ENCODE peak calls at places on chromosome 15, in five cellular contexts. E is fibroblast of pulmonary artery, G is esophagus muscularis mucosa, X is A549, L is cardiac muscle cell. F is an unnamed sample.

GRCh38 chr15:69305204-69305931 is 6.7 kb downstream of the PAQR5 start:
- DNase-seq in X (peak; percentile 98), L (no peak), E (peak; percentile 90), G (no peak), F (no peak)

GRCh38 chr15:67720556-67721175 is 104.6 kb upstream of the SKOR1 start:
- DNase-seq in E (no peak), G (no peak), L (no peak), X (no peak), F (no peak)

GRCh38 chr15:34699968-34700640 is 54.7 kb downstream of the GJD2 start:
- DNase-seq in X (no peak), E (peak; percentile 64), L (no peak), G (no peak), F (no peak)

GRCh38 chr15:95988574-95988887 is 342.0 kb upstream of the NR2F2 start:
- DNase-seq in E (peak; percentile 66), L (no peak), G (no peak), X (no peak), F (no peak)

GRCh38 chr15:66766282-66767228 is 64.5 kb downstream of the SMAD6 start:
- DNase-seq in L (no peak), E (peak; percentile 31), G (no peak), X (peak; percentile 67), F (no peak)

GRCh38 chr15:61687124-61687523 is 373.1 kb downstream of the VPS13C start:
- DNase-seq in X (no peak), G (peak; percentile 26), L (no peak), E (no peak), F (no peak)

GRCh38 chr15:53462631-53463030 is 296.8 kb downstream of the WDR72 start:
- DNase-seq in L (no peak), E (no peak), X (no peak), G (no peak), F (no peak)

GRCh38 chr15:85616549-85616948 is 178.2 kb downstream of the KLHL25 start:
- DNase-seq in L (no peak), G (no peak), E (peak; percentile 40), X (no peak), F (no peak)

GRCh38 chr15:63899193-63899592 is 65.4 kb upstream of the HERC1 start:
- DNase-seq in X (no peak), E (no peak), G (no peak), L (no peak), F (no peak)

GRCh38 chr15:94370197-94370987 is 139.0 kb downstream of the MCTP2 start:
- DNase-seq in L (no peak), E (no peak), G (peak; percentile 75), X (no peak), F (no peak)

GRCh38 chr15:78035861-78036476 is 41.5 kb downstream of the TBC1D2B start:
- DNase-seq in L (peak; percentile 72), G (no peak), X (no peak), E (no peak), F (no peak)

GRCh38 chr15:29266052-29266572 is 3.5 kb downstream of the NSMCE3 start:
- DNase-seq in G (no peak), X (no peak), E (peak; percentile 15), L (no peak), F (no peak)

GRCh38 chr15:90231028-90232017 is 2.4 kb downstream of the CIB1 start:
- DNase-seq in X (no peak), L (no peak), G (no peak), E (no peak), F (no peak)

GRCh38 chr15:96408591-96409183 is 78.2 kb downstream of the NR2F2 start:
- DNase-seq in E (no peak), G (peak; percentile 85), L (no peak), X (no peak), F (no peak)

GRCh38 chr15:48352474-48353072 is 21.3 kb downstream of the DUT start:
- DNase-seq in L (peak; percentile 79), E (peak; percentile 78), X (peak; percentile 35), G (no peak), F (no peak)

GRCh38 chr15:39302936-39303335 is 277.9 kb upstream of the THBS1 start:
- DNase-seq in L (no peak), E (no peak), G (no peak), X (no peak), F (no peak)

GRCh38 chr15:37219211-37219701 is 118.9 kb upstream of the MEIS2 start:
- DNase-seq in E (peak; percentile 1), X (no peak), G (no peak), L (no peak), F (no peak)
- TF ChIP-seq CTCF in E (no peak), X (no peak), G (no peak), L (no peak), F (no peak)

GRCh38 chr15:44738340-44738984 is 2.1 kb downstream of the TRIM69 start:
- DNase-seq in E (peak; percentile 82), L (peak; percentile 42), X (peak; percentile 21), G (no peak), F (no peak)
- TF ChIP-seq CTCF in E (peak; percentile 76), L (peak; percentile 71), X (peak; percentile 68), G (peak; percentile 82), F (peak; percentile 74)

GRCh38 chr15:70509282-70510272 is 253.8 kb downstream of the UACA start:
- DNase-seq in L (no peak), E (no peak), X (no peak), G (no peak), F (no peak)

GRCh38 chr15:70514236-70514635 is 249.1 kb downstream of the UACA start:
- DNase-seq in G (no peak), E (no peak), X (no peak), L (no peak), F (no peak)

GRCh38 chr15:70513818-70514217 is 249.5 kb downstream of the UACA start:
- DNase-seq in L (no peak), X (no peak), E (no peak), G (no peak), F (no peak)

GRCh38 chr15:70510433-70510832 is 252.9 kb downstream of the UACA start:
- DNase-seq in E (no peak), X (no peak), G (no peak), L (no peak), F (no peak)

GRCh38 chr15:70512772-70513362 is 250.5 kb downstream of the UACA start:
- DNase-seq in G (no peak), X (peak; percentile 67), E (peak; percentile 66), L (peak; percentile 26), F (no peak)
- TF ChIP-seq CTCF in G (peak; percentile 25), X (peak; percentile 70), E (peak; percentile 77), L (peak; percentile 90), F (peak; percentile 52)

GRCh38 chr15:74817370-74817737 is 4.7 kb downstream of the LMAN1L start:
- DNase-seq in E (peak; percentile 11), X (no peak), L (peak; percentile 42), G (no peak), F (no peak)
- TF ChIP-seq CTCF in E (peak; percentile 22), X (no peak), L (peak; percentile 11), G (peak; percentile 57), F (peak; percentile 28)

GRCh38 chr15:60494108-60494507 is 15.2 kb upstream of the ICE2 start:
- DNase-seq in E (no peak), L (no peak), X (no peak), G (no peak), F (no peak)

GRCh38 chr15:60493166-60493565 is 14.2 kb upstream of the ICE2 start:
- DNase-seq in E (no peak), L (no peak), G (no peak), X (no peak), F (no peak)

GRCh38 chr15:60496853-60497252 is 17.9 kb upstream of the ICE2 start:
- DNase-seq in X (no peak), E (no peak), L (no peak), G (no peak), F (no peak)
- TF ChIP-seq CTCF in X (no peak), E (no peak), L (no peak), G (no peak), F (no peak)

GRCh38 chr15:92273732-92274131 is 119.9 kb upstream of the ST8SIA2 start:
- DNase-seq in X (no peak), G (no peak), E (no peak), L (no peak), F (no peak)

GRCh38 chr15:92273286-92273685 is 120.4 kb upstream of the ST8SIA2 start:
- DNase-seq in G (peak; percentile 84), L (no peak), E (no peak), X (no peak), F (no peak)

GRCh38 chr15:92272106-92272505 is 121.6 kb upstream of the ST8SIA2 start:
- DNase-seq in G (no peak), L (no peak), X (no peak), E (no peak), F (no peak)

GRCh38 chr15:92277776-92278175 is 115.9 kb upstream of the ST8SIA2 start:
- DNase-seq in E (no peak), G (peak; percentile 87), L (peak; percentile 27), X (peak; percentile 42), F (no peak)
- TF ChIP-seq CTCF in E (no peak), G (peak; percentile 26), L (no peak), X (peak; percentile 50), F (peak; percentile 64)

GRCh38 chr15:89127054-89127702 is 38.9 kb downstream of the ABHD2 start:
- DNase-seq in L (no peak), X (no peak), E (no peak), G (no peak), F (no peak)
- TF ChIP-seq CTCF in L (no peak), X (no peak), E (peak; percentile 12), G (no peak), F (no peak)

GRCh38 chr15:33654859-33655258 is 313.4 kb upstream of the CHRM5 start:
- DNase-seq in X (no peak), G (no peak), L (no peak), E (no peak), F (no peak)

GRCh38 chr15:33656090-33656670 is 312.1 kb upstream of the CHRM5 start:
- DNase-seq in E (no peak), L (no peak), G (no peak), X (no peak), F (no peak)

GRCh38 chr15:33655488-33655887 is 312.8 kb upstream of the CHRM5 start:
- DNase-seq in G (no peak), X (no peak), E (no peak), L (no peak), F (no peak)

GRCh38 chr15:33662014-33662413 is 306.3 kb upstream of the CHRM5 start:
- DNase-seq in E (no peak), X (no peak), L (no peak), G (no peak), F (no peak)

GRCh38 chr15:33660151-33660550 is 308.1 kb upstream of the CHRM5 start:
- DNase-seq in G (no peak), L (no peak), X (no peak), E (no peak), F (no peak)
- TF ChIP-seq CTCF in G (no peak), L (no peak), X (no peak), E (no peak), F (no peak)

DNA sequence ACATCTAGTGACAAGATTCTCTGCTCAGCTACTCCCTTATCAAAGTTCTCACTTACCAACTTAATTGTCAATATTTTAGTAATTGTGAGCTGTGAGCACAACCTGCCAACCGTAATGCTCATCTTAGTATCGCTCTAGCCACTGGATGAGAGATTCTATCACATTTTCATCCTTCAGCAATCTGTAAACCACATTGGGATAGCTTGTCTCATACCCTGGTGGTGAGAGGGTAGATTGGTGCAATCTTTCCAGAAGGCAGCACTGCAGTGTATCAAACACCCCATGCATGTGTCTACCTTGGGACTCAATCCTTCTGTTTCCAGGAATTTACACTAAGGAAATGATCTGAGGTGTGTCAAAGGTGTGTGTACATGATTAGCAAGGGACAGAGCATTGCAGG is 18.9 kb upstream of the ATP8B4 start:
- DNase-seq in E (no peak), L (no peak), G (no peak), X (no peak), F (no peak)
- TF ChIP-seq CTCF in E (no peak), L (no peak), G (no peak), X (no peak), F (no peak)

F was measured in osteocyte.